ENCODE peak calls at places on chromosomes 13 and 19, in five cellular contexts. C is mucosa of descending colon; M is astrocyte; H is ureter; E is CD4-positive, CD25-positive, alpha-beta regulatory T cell. K is an unnamed sample.

GRCh38 chr19:5694167-5694951 is 4.3 kb downstream of the RPL36 start:
- DNase-seq in H (no peak), M (no peak), C (no peak), E (no peak), K (no peak)

GRCh38 chr13:104837756-104838155 is 1697.7 kb downstream of the EFNB2 start:
- DNase-seq in E (no peak), H (no peak), C (no peak), M (no peak), K (no peak)

GRCh38 chr19:53813996-53814395 is 10.1 kb downstream of the NLRP12 start:
- DNase-seq in C (no peak), H (no peak), E (no peak), M (peak; percentile 43), K (no peak)

GRCh38 chr13:50740052-50740741 is 103.3 kb downstream of the DLEU7 start:
- DNase-seq in E (no peak), M (peak; percentile 24), C (no peak), H (no peak), K (no peak)

GRCh38 chr19:28726533-28726932 is 486.4 kb downstream of the UQCRFS1 start:
- DNase-seq in H (no peak), E (no peak), M (no peak), C (no peak), K (no peak)

GRCh38 chr13:24505256-24505655 is 7.3 kb downstream of the PARP4 start:
- DNase-seq in M (peak; percentile 20), H (no peak), C (no peak), E (no peak), K (no peak)

GRCh38 chr19:32403291-32403995 is 2.1 kb upstream of the DPY19L3 start:
- DNase-seq in H (no peak), E (no peak), C (no peak), M (no peak), K (no peak)

GRCh38 chr13:35702316-35702715 is 225.8 kb upstream of the MAB21L1 start:
- DNase-seq in H (no peak), C (no peak), M (no peak), E (no peak), K (no peak)

GRCh38 chr19:20038358-20039202 is 725 bp downstream of the ZNF682 start:
- DNase-seq in E (peak; percentile 30), M (peak; percentile 8), C (no peak), H (no peak), K (no peak)

GRCh38 chr13:98352226-98352625 is 175.2 kb upstream of the RNF113B start:
- DNase-seq in E (no peak), M (no peak), C (no peak), H (no peak), K (no peak)

GRCh38 chr19:5361407-5361806 is 20.8 kb upstream of the PTPRS start:
- DNase-seq in M (no peak), H (no peak), C (no peak), E (no peak), K (no peak)

GRCh38 chr19:55959996-55960675 is 12.5 kb downstream of the NLRP8 start:
- DNase-seq in M (no peak), E (no peak), C (no peak), H (no peak), K (no peak)

GRCh38 chr19:11364296-11364904 is 9.2 kb downstream of the PLPPR2 start:
- DNase-seq in H (no peak), M (no peak), E (no peak), C (no peak), K (no peak)

K was measured in activated T-helper 1 cell treated with anti-CD3 and anti-CD28 coated beads, Interleukin-2, amount 50 U/mL, for 16 hours.